ENCODE peak calls at places on chromosome 13, in four cellular contexts. W is Caco-2, J is AG04450, U is suprapubic skin. I is an unnamed sample. For H3K27me3, the result is how much of the 10 kb centered on the place peaks cover.

GRCh38 chr13:51444922-51445321 is 7.9 kb downstream of the INTS6 start:
- DNase-seq in W (no peak), J (no peak), U (no peak), I (no peak)

GRCh38 chr13:66635526-66635925 is 594.6 kb downstream of the PCDH9 start:
- DNase-seq in W (no peak), J (peak), U (no peak), I (peak)

GRCh38 chr13:59157181-59157580 is 1006.5 kb downstream of the DIAPH3 start:
- DNase-seq in W (no peak), J (no peak), U (no peak), I (no peak)

GRCh38 chr13:51154029-51154555 is 43.0 kb upstream of the C13orf42 start:
- DNase-seq in W (no peak), J (no peak), U (no peak), I (no peak)

GRCh38 chr13:65378943-65379519 is 1851.1 kb downstream of the PCDH9 start:
- DNase-seq in W (no peak), J (no peak), U (no peak), I (no peak)

GRCh38 chr13:95564948-95565347 is 12.4 kb downstream of the CLDN10 start:
- DNase-seq in W (no peak), J (no peak), U (no peak), I (peak)

GRCh38 chr13:68046900-68047299 is 816.8 kb upstream of the PCDH9 start:
- DNase-seq in W (no peak), J (no peak), U (no peak), I (no peak)

GRCh38 chr13:104936304-104936703 is 1599.2 kb downstream of the EFNB2 start:
- DNase-seq in W (no peak), J (no peak), U (no peak), I (no peak)

GRCh38 chr13:70541451-70541850 is 433.2 kb upstream of the KLHL1 start:
- DNase-seq in W (no peak), J (no peak), U (no peak), I (no peak)

GRCh38 chr13:24671367-24672117 is 8.7 kb upstream of the ATP12A start:
- DNase-seq in W (peak), J (peak), U (no peak), I (peak)

GRCh38 chr13:33606692-33607091 is 211.3 kb upstream of the RFC3 start:
- DNase-seq in W (peak), J (no peak), U (no peak), I (no peak)

GRCh38 chr13:66071608-66072007 is 1158.5 kb downstream of the PCDH9 start:
- DNase-seq in W (no peak), J (no peak), U (no peak), I (no peak)

GRCh38 chr13:44516771-44517170 is 59.4 kb downstream of the TSC22D1 start:
- DNase-seq in W (no peak), J (no peak), U (no peak), I (no peak)

GRCh38 chr13:108102771-108103170 is 112.6 kb downstream of the LIG4 start:
- DNase-seq in W (no peak), J (no peak), U (no peak), I (no peak)

GRCh38 chr13:26861951-26862350 is 101.4 kb upstream of the GPR12 start:
- DNase-seq in W (no peak), J (no peak), U (no peak), I (no peak)

GRCh38 chr13:51549050-51549449 is 35.2 kb upstream of the WDFY2 start:
- DNase-seq in W (no peak), J (no peak), U (no peak), I (no peak)

GRCh38 chr13:100525453-100526298 is 62.9 kb downstream of the GGACT start:
- DNase-seq in W (peak), J (no peak), U (peak), I (no peak)

GRCh38 chr13:23365652-23366051 is 67.8 kb downstream of the SACS start:
- DNase-seq in W (no peak), J (no peak), U (no peak), I (no peak)

GRCh38 chr13:33072282-33072681 is 56.1 kb downstream of the KL start:
- DNase-seq in W (no peak), J (no peak), U (no peak), I (no peak)

GRCh38 chr13:110652231-110652730 is 36.9 kb downstream of the NAXD start:
- DNase-seq in W (no peak), J (no peak), U (no peak), I (no peak)

GRCh38 chr13:51643114-51643881 is 59.0 kb downstream of the WDFY2 start:
- DNase-seq in W (no peak), J (peak), U (no peak), I (peak)

GRCh38 chr13:37476874-37477273 is 121.7 kb downstream of the POSTN start:
- DNase-seq in W (no peak), J (no peak), U (no peak), I (no peak)

GRCh38 chr13:114152831-114153371 is 20.5 kb upstream of the RASA3 start:
- DNase-seq in W (no peak), J (no peak), U (no peak), I (peak)

GRCh38 chr13:111219306-111219705 is 101.1 kb upstream of the TEX29 start:
- DNase-seq in W (no peak), J (peak), U (no peak), I (peak)

GRCh38 chr13:113660066-113660465 is 2.1 kb upstream of the ATP4B start:
- DNase-seq in W (no peak), J (no peak), U (no peak), I (no peak)

GRCh38 chr13:32737111-32737571 is 150.9 kb downstream of the PDS5B start:
- DNase-seq in W (no peak), J (no peak), U (no peak), I (no peak)

GRCh38 chr13:43289458-43290255 is 266.3 kb downstream of the DNAJC15 start:
- DNase-seq in W (no peak), J (no peak), U (no peak), I (no peak)

GRCh38 chr13:70703755-70704154 is 595.5 kb upstream of the KLHL1 start:
- DNase-seq in W (no peak), J (no peak), U (no peak), I (no peak)

GRCh38 chr13:40096357-40096911 is 441.0 kb downstream of the COG6 start:
- DNase-seq in W (no peak), J (no peak), U (no peak), I (no peak)

GRCh38 chr13:50650936-50651638 is 192.4 kb downstream of the DLEU7 start:
- DNase-seq in W (no peak), J (peak), U (no peak), I (no peak)

GRCh38 chr13:100594731-100595130 is 6.1 kb upstream of the GGACT start:
- DNase-seq in W (peak), J (no peak), U (no peak), I (no peak)

GRCh38 chr13:59247166-59247565 is 916.6 kb downstream of the DIAPH3 start:
- DNase-seq in W (no peak), J (no peak), U (no peak), I (no peak)

DNA sequence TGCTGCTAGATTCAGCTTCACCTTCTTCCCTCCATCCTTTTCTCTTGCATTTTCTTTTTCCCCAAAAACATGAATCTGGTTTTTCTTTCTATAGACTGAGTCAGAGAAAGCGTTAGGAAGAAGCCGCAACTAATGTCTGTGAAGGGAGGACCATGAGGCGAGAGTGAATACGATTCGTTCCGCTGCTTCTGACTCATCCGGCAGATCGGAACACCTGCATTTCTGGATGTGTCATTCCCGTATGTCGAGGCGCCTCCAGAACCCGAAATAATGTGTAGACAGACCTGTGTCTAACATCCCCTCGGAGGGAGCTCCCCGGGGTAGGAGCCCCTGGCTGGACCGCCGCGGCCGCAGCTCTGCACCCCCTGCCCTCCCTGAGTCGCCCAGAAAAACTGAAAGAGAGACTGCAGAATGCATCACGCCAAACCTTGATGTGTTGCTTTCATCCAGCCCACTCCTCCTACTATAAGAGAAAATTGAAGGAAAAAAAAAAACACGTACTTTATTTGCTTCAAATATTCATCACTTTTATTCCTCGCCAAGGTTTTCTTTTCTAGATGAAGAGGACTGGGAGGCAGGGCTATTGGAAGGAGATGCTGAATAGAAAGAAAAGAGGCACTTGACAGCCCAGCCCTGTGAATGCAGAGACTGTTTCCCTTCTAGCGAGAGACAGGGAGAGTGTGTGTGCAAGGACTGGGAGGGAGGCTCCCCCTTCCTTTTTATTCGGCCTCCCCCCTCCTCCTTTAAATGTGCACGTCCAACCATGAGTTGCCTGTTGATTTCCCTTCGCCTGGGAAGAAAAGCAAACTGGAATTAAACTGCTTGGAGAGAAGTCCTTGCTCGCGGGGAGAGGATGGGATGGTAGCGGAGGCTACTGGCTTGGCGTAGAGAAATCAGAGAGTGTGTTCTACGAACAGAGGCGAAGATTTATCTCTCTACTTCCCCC is 610 bp upstream of the PCDH17 start:
- DNase-seq in W (no peak), J (no peak), U (no peak), I (no peak)
- H3K27me3 ChIP-seq in W (under half), J (under half), U (half or more), I (under half)

GRCh38 chr13:41465215-41465907 is 8.0 kb downstream of the RGCC start:
- DNase-seq in W (no peak), J (peak), U (no peak), I (peak)

GRCh38 chr13:41465965-41466364 is 8.6 kb downstream of the RGCC start:
- DNase-seq in W (no peak), J (no peak), U (no peak), I (no peak)

GRCh38 chr13:41462427-41462826 is 5.1 kb downstream of the RGCC start:
- DNase-seq in W (no peak), J (no peak), U (no peak), I (no peak)

GRCh38 chr13:41461527-41462124 is 4.3 kb downstream of the RGCC start:
- DNase-seq in W (no peak), J (no peak), U (no peak), I (no peak)

GRCh38 chr13:41463823-41464602 is 6.7 kb downstream of the RGCC start:
- DNase-seq in W (no peak), J (no peak), U (no peak), I (no peak)
- H3K4me3 ChIP-seq in W (no peak), J (no peak), U (no peak), I (no peak)

DNA sequence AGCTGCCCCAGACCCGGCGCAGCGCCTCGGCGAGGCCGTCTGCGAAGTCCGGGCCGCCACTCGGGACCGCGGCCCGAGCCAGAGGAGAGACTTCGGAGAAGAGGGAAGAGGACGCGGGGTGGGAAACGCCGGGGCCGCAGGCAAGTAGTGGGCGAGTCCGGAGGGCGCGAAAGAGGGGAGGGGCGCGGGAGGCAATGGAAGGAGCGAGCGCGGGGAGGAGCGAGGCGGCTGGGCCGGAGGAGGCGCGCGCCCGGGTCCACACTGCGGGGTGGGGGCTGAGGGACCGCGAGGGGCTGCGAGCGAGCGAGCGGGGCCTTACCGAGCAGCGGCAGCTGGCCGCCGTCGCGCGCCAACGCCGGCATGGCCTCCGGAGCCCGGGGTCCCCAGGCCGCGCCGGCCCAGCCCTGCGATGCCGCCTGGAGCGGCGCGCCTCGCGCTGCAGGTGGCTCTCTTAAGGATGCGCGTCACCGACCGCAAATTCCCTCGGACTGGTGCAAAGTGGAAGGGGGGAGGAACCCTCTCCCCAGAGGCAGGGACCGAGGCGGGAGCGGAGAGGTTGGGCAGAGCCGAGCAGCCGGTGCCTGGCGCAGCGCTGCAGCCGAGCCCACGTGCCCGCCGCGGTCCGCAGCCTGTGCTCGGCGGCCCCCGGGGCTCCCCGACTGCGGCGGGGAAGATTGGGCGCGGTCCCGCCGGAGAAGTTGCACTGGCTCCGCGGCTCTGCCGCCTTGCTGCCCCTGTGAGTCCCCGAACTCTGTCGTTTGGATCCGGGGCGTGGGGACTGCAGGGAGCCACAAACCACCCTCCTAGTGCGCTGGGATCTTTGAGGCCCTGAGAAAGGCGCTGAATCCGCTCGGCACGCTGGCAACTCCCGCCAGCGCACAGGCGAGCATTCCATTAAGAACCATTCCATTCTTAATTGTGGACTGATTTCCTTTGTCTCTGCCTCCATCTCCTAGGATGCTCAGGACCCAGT is at the start of gene FLT3:
- DNase-seq in W (peak), J (no peak), U (no peak), I (no peak)
- H3K27me3 ChIP-seq in W (under half), J (under half), U (half or more), I (under half)

GRCh38 chr13:46866150-46866549 is 30.7 kb downstream of the HTR2A start:
- DNase-seq in W (peak), J (peak), U (no peak), I (peak)
- H3K4me3 ChIP-seq in W (no peak), J (no peak), U (no peak), I (no peak)

GRCh38 chr13:90014038-90014437 is 1333.4 kb upstream of the MIR17HG start:
- DNase-seq in W (no peak), J (no peak), U (no peak), I (no peak)
- H3K27me3 ChIP-seq in W (under half), J (under half), U (under half), I (under half)

GRCh38 chr13:49110122-49110831 is 109.9 kb upstream of the MLNR start:
- DNase-seq in W (peak), J (peak), U (peak), I (peak)

GRCh38 chr13:49113526-49114286 is 106.4 kb upstream of the MLNR start:
- DNase-seq in W (no peak), J (peak), U (no peak), I (no peak)

GRCh38 chr13:49108204-49108603 is 111.9 kb upstream of the MLNR start:
- DNase-seq in W (no peak), J (no peak), U (no peak), I (no peak)

GRCh38 chr13:49116873-49117272 is 103.3 kb upstream of the MLNR start:
- DNase-seq in W (no peak), J (no peak), U (no peak), I (no peak)

GRCh38 chr13:49112782-49113525 is 107.2 kb upstream of the MLNR start:
- DNase-seq in W (no peak), J (no peak), U (no peak), I (no peak)
- H3K4me3 ChIP-seq in W (no peak), J (peak), U (no peak), I (no peak)

DNA sequence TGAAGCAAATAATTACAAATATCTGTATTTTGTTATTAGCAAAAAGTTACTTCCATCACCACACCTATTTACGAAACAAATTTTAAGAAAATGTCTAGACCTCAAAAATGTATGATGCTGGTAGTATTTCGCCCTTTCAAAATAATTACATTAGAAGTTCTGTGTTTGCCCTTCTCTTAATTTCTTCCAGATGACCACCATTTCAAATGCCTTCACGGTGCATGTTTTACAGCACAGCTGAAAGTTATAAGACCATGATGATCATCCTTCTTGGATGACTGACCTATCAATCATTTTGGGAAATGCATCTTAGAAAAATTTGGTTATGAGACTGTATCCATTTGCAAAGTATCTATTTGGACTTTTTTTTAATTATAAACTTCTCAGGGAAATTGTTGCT is 390.8 kb downstream of the SLITRK6 start:
- DNase-seq in W (no peak), J (no peak), U (no peak), I (no peak)
- H3K27me3 ChIP-seq in W (under half), J (under half), U (under half), I (under half)

I was measured in BJ.